ENCODE peak calls at places on chromosomes 11 and 22, in ten cellular contexts. V, X, B, F, D, W, O, E, Q and M are unnamed samples.
A peak's percentile ranks its signal among the peaks of the same experiment; 100 is the strongest.

GRCh38 chr22:27490080-27490479 is 311.5 kb downstream of the MN1 start:
- DNase-seq in Q (no peak), E (no peak), O (no peak), W (no peak), V (no peak), X (no peak), D (no peak), F (no peak), B (no peak), M (no peak)

GRCh38 chr11:61783717-61784505 is 8.5 kb downstream of the TMEM258 start:
- DNase-seq in O (no peak), D (no peak), X (no peak), W (no peak), B (peak; percentile 63), F (no peak), V (no peak), Q (no peak), E (peak; percentile 70), M (no peak)

GRCh38 chr11:2584812-2585565 is 114.8 kb downstream of the KCNQ1OT1 start:
- DNase-seq in F (peak; percentile 10), O (no peak), D (no peak), Q (peak; percentile 13), W (no peak), X (no peak), B (no peak), V (no peak), E (no peak), M (no peak)

GRCh38 chr22:36953239-36954080 is 40.0 kb downstream of the CSF2RB start:
- DNase-seq in E (no peak), W (no peak), X (no peak), D (no peak), O (peak; percentile 40), B (peak; percentile 19), Q (no peak), V (no peak), F (no peak), M (no peak)

GRCh38 chr11:119093951-119094815 is 7.5 kb downstream of the DPAGT1 start:
- DNase-seq in Q (no peak), D (no peak), F (peak; percentile 41), O (no peak), E (peak; percentile 18), X (peak; percentile 48), V (peak; percentile 48), W (no peak), B (peak; percentile 45), M (peak; percentile 68)

GRCh38 chr22:27329471-27329870 is 472.1 kb downstream of the MN1 start:
- DNase-seq in F (no peak), W (no peak), V (no peak), X (peak; percentile 82), E (no peak), Q (no peak), D (no peak), O (no peak), B (no peak), M (no peak)

GRCh38 chr22:30998329-30998728 is 29.3 kb downstream of the TUG1 start:
- DNase-seq in E (no peak), X (peak; percentile 14), W (no peak), Q (no peak), F (no peak), B (no peak), D (no peak), V (no peak), O (no peak), M (no peak)

GRCh38 chr22:45918455-45919370 is 58.2 kb downstream of the WNT7B start:
- DNase-seq in B (peak; percentile 33), Q (no peak), X (no peak), E (no peak), D (no peak), V (no peak), O (no peak), F (no peak), W (peak; percentile 63), M (no peak)

GRCh38 chr11:63670738-63671321 is 346 bp downstream of the ATL3 start:
- DNase-seq in B (peak; percentile 57), E (no peak), O (no peak), Q (peak; percentile 57), X (peak; percentile 68), W (no peak), V (peak; percentile 78), D (no peak), F (peak; percentile 59), M (peak; percentile 57)

GRCh38 chr11:127103586-127104388 is 103.2 kb upstream of the KIRREL3 start:
- DNase-seq in X (no peak), F (no peak), W (no peak), D (no peak), E (no peak), B (no peak), O (no peak), V (no peak), Q (no peak), M (no peak)

GRCh38 chr11:106012744-106013143 is 9.3 kb downstream of the MSANTD4 start:
- DNase-seq in F (no peak), B (peak; percentile 76), E (peak; percentile 96), X (no peak), V (no peak), D (no peak), W (peak; percentile 66), Q (no peak), O (no peak), M (no peak)

GRCh38 chr11:128522943-128523518 is 64.3 kb downstream of the ETS1 start:
- DNase-seq in E (no peak), V (no peak), X (no peak), Q (no peak), O (no peak), B (no peak), W (no peak), F (no peak), D (no peak), M (no peak)

GRCh38 chr11:40403321-40403720 is 1056.1 kb downstream of the LRRC4C start:
- DNase-seq in B (no peak), Q (no peak), W (peak; percentile 19), E (no peak), F (no peak), O (no peak), X (no peak), D (no peak), V (no peak), M (no peak)

GRCh38 chr11:2812371-2812991 is 73.1 kb downstream of the CDKN1C start:
- DNase-seq in X (no peak), B (peak; percentile 91), W (no peak), F (peak; percentile 73), Q (no peak), V (no peak), O (no peak), E (no peak), D (no peak), M (no peak)

GRCh38 chr11:122764691-122765090 is 73.6 kb upstream of the CRTAM start:
- DNase-seq in F (no peak), D (no peak), B (no peak), X (no peak), Q (no peak), V (no peak), O (no peak), E (no peak), W (no peak), M (no peak)

GRCh38 chr11:134741453-134742227 is 329.6 kb upstream of the B3GAT1 start:
- DNase-seq in X (no peak), B (peak; percentile 54), V (no peak), F (no peak), Q (no peak), E (peak; percentile 84), D (no peak), O (no peak), W (no peak), M (no peak)

GRCh38 chr11:6670202-6670830 is 12.8 kb downstream of the MRPL17 start:
- DNase-seq in W (no peak), O (no peak), B (no peak), F (no peak), V (no peak), X (no peak), Q (no peak), D (no peak), E (no peak), M (no peak)

GRCh38 chr22:44407404-44408226 is 90.4 kb downstream of the RTL6 start:
- DNase-seq in E (no peak), O (no peak), V (no peak), W (no peak), X (no peak), Q (no peak), B (no peak), D (no peak), F (no peak), M (no peak)

GRCh38 chr11:106156290-106156937 is 79.0 kb downstream of the AASDHPPT start:
- DNase-seq in X (peak; percentile 72), B (peak; percentile 93), O (no peak), V (no peak), Q (no peak), E (peak; percentile 67), F (no peak), D (no peak), W (peak; percentile 76), M (no peak)

GRCh38 chr11:88508558-88508807 is 170.9 kb upstream of the CTSC start:
- DNase-seq in X (no peak), V (no peak), Q (no peak), O (no peak), D (no peak), B (no peak), W (no peak), E (no peak), F (peak; percentile 10), M (no peak)

GRCh38 chr11:127074151-127074761 is 73.7 kb upstream of the KIRREL3 start:
- DNase-seq in D (no peak), B (peak; percentile 31), F (no peak), V (peak; percentile 66), Q (no peak), W (peak; percentile 3), E (peak; percentile 9), X (peak; percentile 50), O (no peak), M (peak; percentile 75)

GRCh38 chr11:102539567-102539966 is 9.0 kb upstream of the MMP7 start:
- DNase-seq in W (no peak), B (no peak), O (no peak), Q (no peak), D (no peak), V (no peak), F (no peak), X (no peak), E (no peak), M (no peak)
- H3K27me3 ChIP-seq in W (no peaks in the 10 kb centered on the region), B (no peaks in the 10 kb centered on the region), O (peaks cover 5% of the 10 kb centered on the region), Q (peaks cover 8% of the 10 kb centered on the region), D (no peaks in the 10 kb centered on the region), V (no peaks in the 10 kb centered on the region), F (peaks cover 3% of the 10 kb centered on the region), X (no peaks in the 10 kb centered on the region), E (no peaks in the 10 kb centered on the region), M (no peaks in the 10 kb centered on the region)

GRCh38 chr11:87369888-87370287 is 332.2 kb downstream of the TMEM135 start:
- DNase-seq in B (no peak), X (no peak), F (no peak), E (no peak), O (no peak), D (no peak), V (no peak), W (no peak), Q (no peak), M (no peak)
- H3K4me3 ChIP-seq in B (no peak overlapping the region), X (no peak overlapping the region), F (no peak overlapping the region), E (no peak overlapping the region), O (no peak overlapping the region), D (no peak overlapping the region), V (no peak overlapping the region), W (no peak overlapping the region), Q (no peak overlapping the region), M (no peak overlapping the region)

GRCh38 chr11:69732910-69733309 is 29.1 kb upstream of the FGF19 start:
- DNase-seq in D (no peak), O (no peak), B (no peak), Q (no peak), V (no peak), X (no peak), W (no peak), E (no peak), F (no peak), M (no peak)
- H3K27me3 ChIP-seq in D (no peaks in the 10 kb centered on the region), O (peaks cover 49% of the 10 kb centered on the region), B (no peaks in the 10 kb centered on the region), Q (peaks cover 42% of the 10 kb centered on the region), V (peaks cover 16% of the 10 kb centered on the region), X (no peaks in the 10 kb centered on the region), W (no peaks in the 10 kb centered on the region), E (no peaks in the 10 kb centered on the region), F (no peaks in the 10 kb centered on the region), M (no peaks in the 10 kb centered on the region)

GRCh38 chr11:12110714-12111481 is 508 bp downstream of the MICAL2 start:
- DNase-seq in F (peak; percentile 24), Q (no peak), E (no peak), W (no peak), O (no peak), D (no peak), V (peak; percentile 44), B (no peak), X (peak; percentile 62), M (peak; percentile 9)
- H3K4me3 ChIP-seq in F (peak overlapping the region; percentile 80), Q (peak overlapping the region; percentile 89), E (peak overlapping the region; percentile 97), W (peak overlapping the region; percentile 71), O (peak overlapping the region; percentile 96), D (peak overlapping the region; percentile 89), V (peak overlapping the region; percentile 96), B (peak overlapping the region; percentile 86), X (peak overlapping the region; percentile 77), M (peak overlapping the region; percentile 42)